ENCODE peak calls at places on chromosomes 4 and X, in eight cellular contexts. Y is AG04449, L is ascending aorta, O is AG09309, V is neural progenitor cell, X is nephron progenitor cell, W is stomach, U is coronary artery. G is an unnamed sample.

GRCh38 chrX:72387247-72387646 is 81.5 kb upstream of the CITED1 start:
- DNase-seq in L (no peak), W (no peak), V (no peak), X (no peak), U (no peak), O (no peak), Y (no peak), G (no peak)

GRCh38 chr4:103076777-103077347 is 301 bp upstream of the SLC9B2 start:
- DNase-seq in Y (no peak), W (no peak), V (peak; percentile 3), U (no peak), X (no peak), O (no peak), L (no peak), G (no peak)

GRCh38 chr4:27096142-27096824 is 235.6 kb downstream of the STIM2 start:
- DNase-seq in V (no peak), Y (no peak), X (no peak), L (no peak), O (no peak), U (no peak), W (no peak), G (no peak)

GRCh38 chrX:19462231-19462630 is 53.1 kb downstream of the MAP3K15 start:
- DNase-seq in U (no peak), O (no peak), V (no peak), Y (no peak), W (no peak), L (no peak), X (no peak), G (no peak)

GRCh38 chrX:42565739-42566138 is 212.2 kb downstream of the PPP1R2C start:
- DNase-seq in O (no peak), L (no peak), W (no peak), U (no peak), X (no peak), V (no peak), Y (no peak), G (no peak)

GRCh38 chr4:32519060-32519459 is 1798.9 kb downstream of the PCDH7 start:
- DNase-seq in W (no peak), X (no peak), L (no peak), Y (no peak), O (no peak), V (no peak), U (no peak), G (no peak)

GRCh38 chr4:140049024-140049923 is 104.7 kb downstream of the MAML3 start:
- DNase-seq in U (no peak), Y (no peak), L (peak; percentile 71), O (no peak), W (peak; percentile 49), X (peak; percentile 50), V (peak; percentile 80), G (no peak)

GRCh38 chr4:113406723-113407016 is 354.9 kb downstream of the CAMK2D start:
- DNase-seq in V (no peak), X (no peak), Y (no peak), U (no peak), O (no peak), W (no peak), L (no peak), G (no peak)

GRCh38 chr4:52956691-52957090 is 94.6 kb downstream of the RASL11B start:
- DNase-seq in X (no peak), Y (no peak), V (no peak), U (no peak), L (no peak), O (no peak), W (no peak), G (no peak)

GRCh38 chrX:16484338-16484737 is 165.6 kb upstream of the S100G start:
- DNase-seq in W (no peak), X (no peak), Y (peak; percentile 78), V (no peak), U (no peak), O (peak; percentile 82), L (no peak), G (no peak)

GRCh38 chr4:1050486-1051213 is 39.2 kb downstream of the FGFRL1 start:
- DNase-seq in Y (no peak), U (peak; percentile 63), W (peak; percentile 25), V (peak; percentile 82), X (peak; percentile 55), O (no peak), L (no peak), G (no peak)

GRCh38 chrX:21741869-21742701 is 15.8 kb downstream of the SMPX start:
- DNase-seq in O (no peak), W (no peak), U (no peak), L (no peak), Y (no peak), X (no peak), V (no peak), G (no peak)

DNA sequence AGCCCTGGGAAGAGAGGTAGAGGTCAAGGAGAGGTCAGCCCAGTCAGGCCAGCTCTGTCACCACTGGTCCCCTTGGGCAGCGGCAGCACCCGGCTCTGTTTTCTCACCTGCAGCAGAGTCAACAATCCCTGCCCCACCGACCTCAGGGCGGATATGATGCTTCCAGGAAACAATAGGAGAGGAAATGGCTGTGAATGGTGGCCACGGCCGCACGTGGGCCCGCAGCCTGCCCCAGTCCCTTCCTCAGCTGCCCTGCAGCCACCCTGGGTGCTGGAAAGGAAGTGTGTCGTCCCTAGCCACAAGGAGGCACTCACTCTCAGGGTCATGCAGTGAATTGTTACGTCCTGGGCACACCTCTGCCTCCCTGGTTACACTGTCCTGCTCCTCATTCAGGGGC is 92.5 kb upstream of the ENPP6 start:
- DNase-seq in O (no peak), W (no peak), U (no peak), X (no peak), L (no peak), V (no peak), Y (no peak), G (no peak)
- TF ChIP-seq CTCF in O (peak; percentile 24), W (no peak), U (no peak), X (no peak), L (no peak), V (peak; percentile 18), Y (peak; percentile 9), G (peak; percentile 14)

DNA sequence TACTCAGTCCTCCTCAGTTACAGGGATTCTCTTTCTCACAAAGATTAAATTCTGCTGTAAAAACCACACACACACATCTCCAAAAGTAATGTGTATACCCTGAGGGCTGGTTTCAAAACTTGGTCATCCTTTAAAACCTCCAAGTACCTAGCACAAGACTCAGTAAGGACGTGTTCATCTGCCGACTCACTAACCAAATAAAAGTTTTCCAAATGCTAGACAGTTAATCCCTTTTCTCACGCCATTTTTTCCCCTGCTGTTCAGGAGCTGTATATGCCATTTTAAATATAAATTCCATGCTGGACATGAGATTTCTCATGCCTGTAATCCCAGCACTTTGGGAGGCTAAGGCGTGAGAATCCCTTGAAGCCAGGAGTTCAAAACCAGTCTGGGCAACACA is 3.9 kb upstream of the SAT1 start:
- DNase-seq in L (no peak), O (peak; percentile 81), W (no peak), X (no peak), Y (no peak), V (no peak), U (no peak), G (no peak)
- TF ChIP-seq CTCF in L (no peak), O (peak; percentile 17), W (no peak), X (no peak), Y (no peak), V (no peak), U (no peak), G (no peak)

GRCh38 chr4:178271386-178271785 is 829.1 kb upstream of the AGA start:
- DNase-seq in O (no peak), U (no peak), Y (no peak), L (no peak), W (no peak), V (no peak), X (no peak), G (no peak)

GRCh38 chr4:178273168-178273567 is 830.9 kb upstream of the AGA start:
- DNase-seq in X (no peak), V (no peak), U (no peak), Y (no peak), W (no peak), L (no peak), O (no peak), G (no peak)

DNA sequence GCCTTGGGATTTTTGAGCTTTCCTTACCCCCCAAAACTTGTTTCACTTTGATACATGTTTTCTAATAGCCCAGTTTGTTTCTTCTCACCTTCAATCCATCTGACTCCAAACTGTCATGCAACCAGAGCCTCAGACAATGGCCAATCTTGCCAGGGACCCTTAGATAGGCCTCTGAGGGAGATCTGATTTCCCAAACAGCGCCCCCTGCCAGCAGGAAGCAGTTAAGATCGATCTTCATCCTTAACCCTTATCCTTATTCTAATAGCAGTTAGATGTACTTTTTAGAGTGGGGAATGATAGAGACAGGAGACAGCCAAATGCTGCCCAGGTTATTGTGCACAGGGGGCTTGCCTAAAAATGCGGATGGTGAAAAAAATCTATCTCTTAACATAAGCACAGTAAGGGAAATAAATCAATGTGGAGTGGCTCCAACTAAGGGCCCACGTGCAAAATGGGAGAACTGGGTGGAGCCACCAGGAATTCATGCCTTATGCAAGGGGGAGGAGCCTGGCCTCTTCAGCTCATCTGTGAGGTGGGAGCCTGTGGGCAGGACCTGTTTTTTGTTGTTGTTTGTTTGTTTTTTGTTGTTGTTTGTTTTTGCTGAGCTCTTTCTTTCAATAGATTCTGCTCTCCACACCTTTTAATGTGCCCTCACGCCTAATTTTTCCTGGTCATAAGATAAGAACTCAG is 833.6 kb upstream of the AGA start:
- DNase-seq in V (peak; percentile 29), X (peak; percentile 18), W (no peak), O (no peak), Y (no peak), L (no peak), U (no peak), G (no peak)
- TF ChIP-seq CTCF in V (peak; percentile 57), X (peak; percentile 24), W (no peak), O (no peak), Y (no peak), L (no peak), U (no peak), G (no peak)

GRCh38 chr4:6019316-6020263 is 1.4 kb upstream of the C4orf50 start:
- DNase-seq in L (no peak), W (peak; percentile 58), X (peak; percentile 74), U (no peak), V (peak; percentile 92), Y (no peak), O (no peak), G (no peak)

GRCh38 chr4:6018331-6018730 is at the start of gene C4orf50:
- DNase-seq in V (no peak), O (no peak), W (no peak), U (no peak), X (no peak), L (no peak), Y (no peak), G (no peak)

GRCh38 chr4:6013564-6013963 is 4.7 kb downstream of the C4orf50 start:
- DNase-seq in O (no peak), X (no peak), W (no peak), Y (no peak), V (no peak), U (no peak), L (no peak), G (no peak)

GRCh38 chr4:6017800-6018199 is 431 bp downstream of the C4orf50 start:
- DNase-seq in W (no peak), O (no peak), L (no peak), X (no peak), V (no peak), Y (no peak), U (no peak), G (no peak)

DNA sequence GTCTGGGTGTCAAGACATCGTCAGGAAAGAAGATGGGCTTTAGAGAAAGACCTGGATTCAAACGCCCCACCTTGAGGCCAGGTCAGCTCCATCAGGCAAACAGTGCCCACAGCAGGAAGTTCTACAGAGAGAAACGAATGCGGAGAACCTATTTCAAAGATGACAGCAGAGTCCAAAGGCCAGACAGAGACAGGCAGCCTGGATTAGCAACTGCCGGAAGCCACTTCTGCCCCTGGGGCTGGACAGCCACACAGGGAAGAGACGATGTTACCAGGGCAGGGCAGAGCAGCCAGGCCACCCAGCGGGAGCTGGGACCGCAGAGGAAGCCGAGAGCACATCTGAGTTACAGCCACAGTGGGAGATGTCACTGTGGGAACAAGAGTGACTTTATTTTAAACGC is 1.2 kb downstream of the C4orf50 start:
- DNase-seq in W (no peak), X (no peak), O (no peak), Y (no peak), L (no peak), U (no peak), V (no peak), G (no peak)
- TF ChIP-seq CTCF in W (no peak), X (no peak), O (no peak), Y (no peak), L (no peak), U (no peak), V (no peak), G (no peak)

G was measured in osteocyte.